ENCODE peak calls at places on chromosomes 16 and 17, in five cellular contexts. T, D, E, W and L are unnamed samples. For H3K4me1, the result is how much of the 10 kb centered on the place peaks cover.

GRCh38 chr17:4497101-4497824 is 1.4 kb upstream of the SPNS2 start:
- DNase-seq in T (peak), D (peak), E (no peak), W (no peak), L (peak)

GRCh38 chr17:61340431-61340830 is 59.2 kb upstream of the TBX2 start:
- DNase-seq in W (no peak), E (no peak), T (peak), D (no peak), L (no peak)

GRCh38 chr17:2965621-2966275 is 97.7 kb downstream of the OR1D5 start:
- DNase-seq in T (peak), E (no peak), W (no peak), D (no peak), L (peak)

GRCh38 chr16:86472366-86472765 is 38.0 kb upstream of the FOXF1 start:
- DNase-seq in W (no peak), E (no peak), T (no peak), D (no peak), L (no peak)

GRCh38 chr16:11667221-11667823 is 933 bp upstream of the SNN start:
- DNase-seq in T (no peak), E (no peak), D (no peak), W (no peak), L (no peak)

GRCh38 chr16:23847938-23848337 is 12.2 kb downstream of the PRKCB start:
- DNase-seq in T (no peak), E (no peak), D (no peak), W (peak), L (no peak)

GRCh38 chr17:73347355-73347754 is 35.6 kb upstream of the CDC42EP4 start:
- DNase-seq in T (no peak), D (no peak), E (no peak), W (no peak), L (no peak)

GRCh38 chr16:83887088-83887487 is 11.8 kb upstream of the MLYCD start:
- DNase-seq in D (no peak), W (no peak), E (no peak), T (no peak), L (peak)

GRCh38 chr16:23357761-23358290 is 55.7 kb downstream of the SCNN1B start:
- DNase-seq in E (no peak), T (no peak), W (no peak), D (no peak), L (no peak)

GRCh38 chr17:57035971-57036481 is 49.0 kb upstream of the AKAP1 start:
- DNase-seq in T (no peak), W (no peak), D (no peak), E (no peak), L (no peak)

GRCh38 chr16:2465653-2466415 is 5.3 kb upstream of the NTN3 start:
- DNase-seq in E (no peak), T (no peak), D (no peak), W (no peak), L (peak)

GRCh38 chr17:73902416-73903181 is 258.4 kb upstream of the SDK2 start:
- DNase-seq in E (no peak), D (no peak), W (no peak), T (no peak), L (no peak)

GRCh38 chr17:73803867-73804539 is 159.8 kb upstream of the SDK2 start:
- DNase-seq in T (no peak), W (no peak), D (no peak), E (no peak), L (no peak)

GRCh38 chr16:11596572-11597226 is 10.0 kb upstream of the LITAF start:
- DNase-seq in T (no peak), W (no peak), E (no peak), D (no peak), L (no peak)

GRCh38 chr16:84281077-84281476 is 13.6 kb upstream of the WFDC1 start:
- DNase-seq in D (no peak), W (peak), E (no peak), T (peak), L (peak)

GRCh38 chr16:2752850-2753522 is 548 bp downstream of the SRRM2 start:
- DNase-seq in W (peak), E (peak), T (peak), D (no peak), L (peak)

GRCh38 chr17:77011173-77012011 is 129.4 kb upstream of the SEC14L1 start:
- DNase-seq in E (peak), D (no peak), W (no peak), T (peak), L (no peak)

GRCh38 chr16:75589301-75589700 is 23.1 kb downstream of the GABARAPL2 start:
- DNase-seq in T (no peak), D (no peak), W (no peak), E (no peak), L (no peak)

GRCh38 chr16:27267037-27267677 is 1.4 kb downstream of the NSMCE1 start:
- DNase-seq in T (no peak), D (peak), W (no peak), E (no peak), L (no peak)

GRCh38 chr16:84774810-84775209 is 45.0 kb upstream of the CRISPLD2 start:
- DNase-seq in T (peak), D (no peak), E (no peak), W (no peak), L (no peak)

GRCh38 chr17:34760931-34761500 is 181.6 kb downstream of the TMEM132E start:
- DNase-seq in D (no peak), T (no peak), E (no peak), W (no peak), L (no peak)

GRCh38 chr17:37744961-37745800 is at the start of gene HNF1B:
- DNase-seq in T (no peak), E (peak), D (no peak), W (no peak), L (peak)

GRCh38 chr17:31598921-31599571 is 207.6 kb downstream of the RAB11FIP4 start:
- DNase-seq in T (no peak), W (no peak), D (no peak), E (peak), L (peak)

GRCh38 chr17:13311301-13311700 is 290.4 kb downstream of the HS3ST3A1 start:
- DNase-seq in T (peak), D (no peak), W (no peak), E (no peak), L (no peak)

GRCh38 chr17:50608700-50609375 is 25.8 kb upstream of the ABCC3 start:
- DNase-seq in T (no peak), E (no peak), D (no peak), W (no peak), L (no peak)

GRCh38 chr16:81910366-81910885 is 100.8 kb downstream of the SDR42E1 start:
- DNase-seq in D (no peak), W (no peak), E (no peak), T (no peak), L (no peak)

GRCh38 chr16:17225551-17225950 is 245.2 kb downstream of the XYLT1 start:
- DNase-seq in D (no peak), T (peak), W (no peak), E (no peak), L (no peak)

GRCh38 chr17:61380836-61381525 is 18.7 kb upstream of the TBX2 start:
- DNase-seq in T (no peak), W (no peak), D (no peak), E (no peak), L (no peak)

GRCh38 chr16:11615756-11616447 is 29.2 kb upstream of the LITAF start:
- DNase-seq in W (peak), E (peak), D (no peak), T (peak), L (no peak)

DNA sequence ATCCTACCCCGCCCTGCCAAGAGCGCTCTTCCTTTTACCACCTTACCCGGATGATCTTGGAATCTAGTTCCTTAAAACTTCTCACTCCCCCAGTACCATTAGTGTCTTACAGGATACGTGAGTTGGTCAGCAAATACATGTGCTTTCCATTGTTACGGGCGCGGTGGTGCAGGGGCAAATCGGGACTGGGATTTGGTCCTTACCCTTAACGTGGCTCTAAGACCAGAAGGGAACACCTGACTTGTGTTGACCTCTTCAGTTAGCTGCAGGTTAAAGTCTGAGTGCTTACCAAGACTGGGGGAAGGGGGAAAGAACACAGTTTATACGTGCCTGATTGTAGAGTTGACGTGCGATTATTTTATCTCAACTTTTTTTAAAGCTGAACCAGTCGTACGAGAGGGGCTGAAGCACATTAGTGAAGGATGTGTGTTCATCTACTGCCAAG is 536 bp downstream of the TXNDC17 start:
- DNase-seq in D (no peak), E (no peak), T (no peak), W (no peak), L (no peak)
- H3K4me1 ChIP-seq in D (under half), E (under half), T (under half), W (under half), L (under half)

DNA sequence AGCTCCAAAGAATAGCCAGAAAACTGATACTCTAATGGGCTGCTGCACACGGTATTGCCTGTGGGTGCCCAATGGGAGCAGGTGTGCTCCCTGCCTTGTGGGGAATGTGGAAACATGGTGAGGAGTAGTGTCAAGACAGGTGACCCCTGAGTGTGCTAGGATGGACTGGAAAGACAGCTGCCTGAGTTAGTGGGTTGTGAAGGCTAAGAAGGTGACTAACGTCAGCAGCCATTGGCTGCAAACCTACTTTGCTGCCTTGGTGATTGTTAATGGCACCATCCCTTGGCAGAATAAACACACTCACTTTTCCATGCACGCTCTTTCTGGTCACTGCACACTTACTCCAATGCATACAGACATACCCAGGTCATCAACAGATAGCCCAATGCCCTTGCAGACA is 81.8 kb downstream of the AIPL1 start:
- DNase-seq in T (no peak), D (no peak), E (no peak), W (no peak), L (no peak)
- TF ChIP-seq SMC3 in T (no peak), D (no peak), E (no peak), W (no peak), L (no peak)

DNA sequence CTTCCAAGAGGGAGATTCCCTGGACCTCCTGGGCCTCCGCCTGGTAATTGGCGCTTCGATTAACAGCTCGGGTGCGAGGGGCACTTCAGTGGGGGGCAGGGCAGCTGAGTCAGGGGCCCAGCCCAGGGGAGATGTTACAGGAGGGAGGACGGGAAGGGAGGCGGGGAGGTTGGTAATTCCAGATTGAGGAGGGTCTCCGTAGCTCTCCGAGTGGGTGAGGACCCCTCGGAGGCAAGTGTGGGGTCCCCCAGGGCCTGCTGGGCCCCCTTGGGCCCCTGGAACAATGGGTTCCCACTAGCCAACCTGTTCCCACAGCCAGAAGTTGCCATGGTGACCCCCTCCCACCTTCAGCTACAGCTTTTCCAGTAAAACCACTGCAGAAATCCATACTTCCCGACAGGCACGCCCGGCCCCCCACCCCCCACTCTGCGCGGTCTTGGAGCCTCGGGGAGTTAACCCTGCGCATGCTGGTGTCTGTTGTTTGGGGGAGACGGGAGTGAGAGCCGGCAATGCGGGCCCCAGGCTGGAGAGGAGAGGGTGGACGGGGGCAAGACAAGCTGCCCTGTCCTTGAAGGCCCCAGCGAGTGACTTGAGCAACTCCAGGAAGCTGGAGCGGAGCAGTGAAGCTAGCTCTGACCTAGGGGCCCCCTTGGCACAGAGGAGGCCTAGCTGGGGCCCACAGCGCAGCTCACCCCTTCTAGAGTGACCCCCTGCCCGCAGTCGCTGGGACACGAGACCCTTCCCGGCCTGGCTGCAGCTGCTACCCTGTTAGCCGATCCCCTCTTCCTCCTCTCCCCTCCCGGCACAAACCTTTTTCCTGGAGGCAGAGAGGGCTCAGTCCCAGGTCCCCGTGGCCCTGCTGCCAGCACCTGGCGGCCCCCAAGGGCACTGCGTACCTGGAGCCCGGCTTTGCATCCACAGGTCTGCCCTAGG is 37.8 kb downstream of the TMEM235 start:
- DNase-seq in T (peak), W (no peak), E (no peak), D (no peak), L (no peak)
- H3K4me1 ChIP-seq in T (under half), W (half or more), E (under half), D (under half), L (under half)

GRCh38 chr17:29138991-29139682 is 41.1 kb downstream of the MYO18A start:
- DNase-seq in T (no peak), W (no peak), E (no peak), D (no peak), L (no peak)
- TF ChIP-seq SMC3 in T (no peak), W (no peak), E (no peak), D (no peak), L (no peak)

GRCh38 chr17:45317113-45317820 is 447 bp upstream of the MAP3K14 start:
- DNase-seq in E (peak), T (peak), W (peak), D (peak), L (peak)
- H3K4me1 ChIP-seq in E (half or more), T (under half), W (half or more), D (under half), L (half or more)

GRCh38 chr17:43912635-43913304 is 5.4 kb upstream of the MPP2 start:
- DNase-seq in T (no peak), D (no peak), E (no peak), W (no peak), L (no peak)
- TF ChIP-seq SMC3 in T (no peak), D (no peak), E (no peak), W (no peak), L (no peak)

DNA sequence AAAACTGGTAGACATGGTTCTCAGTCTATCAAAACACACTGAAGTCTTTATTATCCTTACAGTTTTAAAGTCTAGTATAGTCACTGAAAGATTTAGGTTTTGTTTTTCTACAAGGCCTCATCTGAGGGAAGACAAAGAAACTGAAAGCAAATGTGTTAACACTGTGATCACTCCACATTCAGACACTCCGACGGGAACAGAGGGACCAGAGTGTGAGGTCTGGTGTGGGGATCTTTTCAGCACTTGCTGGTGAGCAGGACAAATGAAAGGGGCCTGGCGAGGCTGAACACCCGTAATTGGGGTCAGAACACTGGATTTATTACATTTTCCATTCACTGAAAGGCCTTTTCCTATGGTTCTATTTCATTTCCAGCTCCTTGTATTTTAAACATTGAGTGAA is 910.6 kb downstream of the CDH11 start:
- DNase-seq in T (no peak), W (no peak), D (no peak), E (no peak), L (no peak)
- H3K4me1 ChIP-seq in T (under half), W (under half), D (under half), E (under half), L (under half)

DNA sequence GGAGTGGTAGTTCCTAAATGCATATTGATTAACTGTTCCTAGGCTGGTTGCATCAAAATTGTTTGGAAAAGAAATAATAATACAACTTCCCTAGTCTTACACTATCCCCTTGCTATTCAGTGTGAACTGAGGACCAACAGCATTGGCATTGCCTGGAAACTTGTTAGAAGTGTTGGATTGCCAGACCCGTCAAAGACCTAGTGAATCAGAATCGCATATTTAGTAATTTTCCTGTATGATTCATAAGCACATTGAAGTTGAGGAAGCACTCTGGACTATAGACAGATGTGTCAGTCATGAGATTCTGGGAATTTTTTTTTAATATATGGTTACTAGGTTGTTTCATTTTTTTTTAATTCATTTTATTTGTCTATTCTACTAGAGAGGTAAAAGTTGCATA is 34.7 kb upstream of the KCNJ16 start:
- DNase-seq in T (peak), E (no peak), W (no peak), D (no peak), L (no peak)
- TF ChIP-seq SMC3 in T (no peak), E (no peak), W (no peak), D (no peak), L (no peak)